ENCODE peak calls at places on chromosomes 2 and 18, in six cellular contexts. C, S, D, P, Q and B are unnamed samples.

GRCh38 chr2:105248316-105249070 is 7.0 kb downstream of the GPR45 start:
- DNase-seq in D (no peak), C (no peak), Q (no peak), P (no peak), S (no peak), B (no peak)

GRCh38 chr2:119760876-119761275 is 1.2 kb downstream of the PTPN4 start:
- DNase-seq in Q (no peak), D (no peak), C (no peak), P (no peak), S (no peak), B (no peak)

GRCh38 chr2:146734042-146734715 is 1110.7 kb upstream of the ACVR2A start:
- DNase-seq in P (peak; percentile 55), Q (peak; percentile 1), C (no peak), S (no peak), D (peak; percentile 52), B (no peak)

GRCh38 chr2:45729753-45730512 is 78.5 kb downstream of the PRKCE start:
- DNase-seq in D (peak; percentile 33), P (peak; percentile 28), S (no peak), C (no peak), Q (no peak), B (no peak)

GRCh38 chr2:170696948-170697347 is 18.2 kb upstream of the SP5 start:
- DNase-seq in P (no peak), D (no peak), C (no peak), Q (no peak), S (no peak), B (no peak)

GRCh38 chr2:66446924-66447323 is 12.0 kb downstream of the MEIS1 start:
- DNase-seq in S (no peak), D (no peak), C (no peak), P (no peak), Q (no peak), B (no peak)

GRCh38 chr2:188326669-188327301 is 35.1 kb downstream of the GULP1 start:
- DNase-seq in Q (no peak), C (no peak), D (no peak), P (no peak), S (no peak), B (no peak)

GRCh38 chr2:58427572-58428285 is 186.6 kb upstream of the FANCL start:
- DNase-seq in C (no peak), D (peak; percentile 39), Q (no peak), P (no peak), S (no peak), B (no peak)

GRCh38 chr18:58476521-58477210 is 152.2 kb downstream of the ALPK2 start:
- DNase-seq in C (no peak), S (no peak), D (no peak), P (no peak), Q (no peak), B (no peak)

GRCh38 chr18:69387181-69387580 is 13.5 kb upstream of the DOK6 start:
- DNase-seq in S (no peak), Q (no peak), D (no peak), P (no peak), C (no peak), B (no peak)

GRCh38 chr2:111200333-111200879 is 79.7 kb downstream of the BCL2L11 start:
- DNase-seq in P (peak; percentile 25), S (no peak), D (no peak), C (no peak), Q (no peak), B (no peak)

GRCh38 chr2:201267278-201268030 is 7.1 kb downstream of the CASP8 start:
- DNase-seq in S (no peak), D (no peak), Q (no peak), C (no peak), P (no peak), B (no peak)